ENCODE peak calls at places on chromosomes 13 and 19, in five cellular contexts. C, O, W, M and G are unnamed samples.

GRCh38 chr19:10142701-10143375 is 23.1 kb upstream of the EIF3G start:
- DNase-seq in W (peak; percentile 48), O (no peak), C (no peak), M (no peak), G (no peak)

GRCh38 chr13:75818181-75819110 is 182.3 kb downstream of the LMO7 start:
- DNase-seq in C (no peak), O (no peak), W (no peak), M (no peak), G (peak; percentile 68)

GRCh38 chr19:50702870-50703829 is 16.5 kb downstream of the SHANK1 start:
- DNase-seq in C (no peak), O (no peak), W (no peak), M (no peak), G (peak; percentile 68)

GRCh38 chr13:59303433-59303832 is 860.3 kb downstream of the DIAPH3 start:
- DNase-seq in O (no peak), W (no peak), M (no peak), C (no peak), G (no peak)

GRCh38 chr19:37583340-37583739 is 11.3 kb downstream of the ZNF571 start:
- DNase-seq in W (no peak), O (no peak), M (no peak), C (no peak), G (no peak)

GRCh38 chr19:1258707-1259205 is 10.4 kb downstream of the MIDN start:
- DNase-seq in O (no peak), C (no peak), W (no peak), M (no peak), G (no peak)

GRCh38 chr19:53076984-53077383 is 26.2 kb downstream of the ZNF160 start:
- DNase-seq in C (peak; percentile 45), M (peak; percentile 31), O (no peak), W (peak; percentile 18), G (peak; percentile 93)

GRCh38 chr13:89982406-89983085 is 1364.9 kb upstream of the MIR17HG start:
- DNase-seq in C (no peak), M (no peak), W (no peak), O (no peak), G (no peak)

GRCh38 chr13:23354520-23354919 is 79.0 kb downstream of the SACS start:
- DNase-seq in M (no peak), O (no peak), W (no peak), C (no peak), G (peak; percentile 33)

GRCh38 chr19:16527334-16527935 is 14.8 kb downstream of the CHERP start:
- DNase-seq in C (no peak), M (no peak), O (no peak), W (no peak), G (no peak)